ENCODE peak calls at places on chromosomes 2 and 18, in four cellular contexts. One of them, this sample, is unnamed.
A peak's percentile ranks its signal among the peaks of the same experiment; 100 is the strongest.

GRCh38 chr18:26460449-26461091 is 87.8 kb downstream of the KCTD1 start:
- DNase-seq in RWPE1: peak; percentile 72
- DNase-seq in brain microvascular endothelial cell: peak; percentile 84
- DNase-seq in HFFc6: peak; percentile 17
- DNase-seq in this sample: no peak

GRCh38 chr18:77733292-77733903 is 483.8 kb downstream of the GALR1 start:
- DNase-seq in RWPE1: no peak
- DNase-seq in HFFc6: no peak
- DNase-seq in brain microvascular endothelial cell: no peak
- DNase-seq in this sample: no peak

GRCh38 chr18:13580351-13580750 is 146.0 kb downstream of the FAM210A start:
- DNase-seq in brain microvascular endothelial cell: no peak
- DNase-seq in RWPE1: no peak
- DNase-seq in HFFc6: no peak
- DNase-seq in this sample: no peak

GRCh38 chr2:168194784-168195522 is 52.4 kb downstream of the STK39 start:
- DNase-seq in brain microvascular endothelial cell: no peak
- DNase-seq in HFFc6: peak; percentile 25
- DNase-seq in RWPE1: no peak
- DNase-seq in this sample: no peak

GRCh38 chr18:50748243-50749229 is 71.3 kb downstream of the MRO start:
- DNase-seq in RWPE1: no peak
- DNase-seq in brain microvascular endothelial cell: no peak
- DNase-seq in HFFc6: no peak
- DNase-seq in this sample: no peak

GRCh38 chr2:9112079-9112721 is 94.4 kb upstream of the ASAP2 start:
- DNase-seq in brain microvascular endothelial cell: peak; percentile 93
- DNase-seq in RWPE1: peak; percentile 88
- DNase-seq in HFFc6: peak; percentile 89
- DNase-seq in this sample: peak; percentile 68

GRCh38 chr2:49251766-49252165 is 97.5 kb upstream of the FSHR start:
- DNase-seq in HFFc6: no peak
- DNase-seq in brain microvascular endothelial cell: peak; percentile 2
- DNase-seq in RWPE1: no peak
- DNase-seq in this sample: no peak

GRCh38 chr2:3422161-3422767 is 42.8 kb downstream of the TRAPPC12 start:
- DNase-seq in HFFc6: no peak
- DNase-seq in brain microvascular endothelial cell: no peak
- DNase-seq in RWPE1: no peak
- DNase-seq in this sample: no peak

GRCh38 chr2:100423631-100424030 is 6.2 kb upstream of the CHST10 start:
- DNase-seq in brain microvascular endothelial cell: no peak
- DNase-seq in HFFc6: peak; percentile 14
- DNase-seq in RWPE1: no peak
- DNase-seq in this sample: no peak

GRCh38 chr2:9753276-9753600 is 90.0 kb upstream of the TAF1B start:
- DNase-seq in RWPE1: peak; percentile 88
- DNase-seq in brain microvascular endothelial cell: peak; percentile 95
- DNase-seq in HFFc6: peak; percentile 96
- DNase-seq in this sample: peak; percentile 57

GRCh38 chr2:120344991-120345975 is 653 bp upstream of the INHBB start:
- DNase-seq in HFFc6: no peak
- DNase-seq in RWPE1: no peak
- DNase-seq in brain microvascular endothelial cell: no peak
- DNase-seq in this sample: no peak

GRCh38 chr2:42047488-42048317 is at the start of gene PKDCC:
- DNase-seq in HFFc6: no peak
- DNase-seq in brain microvascular endothelial cell: no peak
- DNase-seq in RWPE1: peak; percentile 61
- DNase-seq in this sample: peak; percentile 54

GRCh38 chr2:236021497-236022057 is 146.6 kb downstream of the GBX2 start:
- DNase-seq in RWPE1: no peak
- DNase-seq in brain microvascular endothelial cell: no peak
- DNase-seq in HFFc6: no peak
- DNase-seq in this sample: peak; percentile 18

GRCh38 chr2:125471963-125472362 is 1184.0 kb upstream of the GYPC start:
- DNase-seq in brain microvascular endothelial cell: peak; percentile 2
- DNase-seq in RWPE1: peak; percentile 18
- DNase-seq in HFFc6: no peak
- DNase-seq in this sample: no peak
- TF ChIP-seq CTCF in brain microvascular endothelial cell: peak; percentile 30
- TF ChIP-seq CTCF in RWPE1: peak; percentile 54
- TF ChIP-seq CTCF in HFFc6: peak; percentile 10
- TF ChIP-seq CTCF in this sample: peak; percentile 13

DNA sequence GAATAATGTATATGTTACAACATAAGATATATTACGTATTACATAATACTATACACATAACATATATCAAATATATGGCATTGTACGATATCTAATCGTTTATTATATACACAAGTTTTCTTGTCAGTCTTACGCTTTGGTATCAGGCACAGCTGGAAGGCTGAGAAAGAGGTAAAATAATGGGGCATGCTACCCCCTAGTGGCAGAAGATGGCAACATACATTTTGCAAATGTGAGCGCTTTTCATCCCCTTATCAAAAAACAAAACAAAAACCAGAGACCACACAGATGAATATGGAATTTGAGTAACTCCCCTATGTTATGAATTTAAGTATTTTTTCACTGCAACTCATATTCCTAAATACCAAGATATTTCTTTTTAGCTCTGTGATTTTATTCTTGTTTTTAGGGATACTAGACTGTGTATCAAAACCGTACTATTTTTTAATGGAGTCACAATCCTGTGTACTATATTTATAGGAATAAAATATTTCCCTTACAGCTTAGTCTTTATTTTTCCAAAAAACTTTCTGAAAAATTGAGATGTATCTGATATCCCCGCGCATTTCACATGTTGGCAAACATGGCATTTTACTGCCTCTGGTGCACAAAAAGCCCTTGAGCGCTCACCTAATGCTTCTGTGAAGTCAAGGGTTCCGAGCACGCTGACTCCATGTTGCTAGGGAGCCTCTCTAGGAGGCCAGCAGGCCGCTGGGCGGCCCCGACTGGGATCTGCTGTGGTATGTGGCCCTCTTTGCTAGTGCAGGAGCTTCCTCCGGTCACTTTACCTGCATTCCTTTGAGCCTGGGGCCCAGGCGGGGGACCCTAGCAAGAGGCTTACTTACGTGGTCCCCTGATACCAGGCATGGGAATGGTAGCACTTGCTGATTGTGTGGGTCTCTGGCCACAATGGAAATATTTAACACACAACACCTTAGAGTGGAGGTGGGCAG is 62.5 kb downstream of the SLC4A3 start:
- DNase-seq in HFFc6: peak; percentile 66
- DNase-seq in RWPE1: peak; percentile 58
- DNase-seq in brain microvascular endothelial cell: peak; percentile 76
- DNase-seq in this sample: no peak
- TF ChIP-seq CTCF in HFFc6: peak; percentile 97
- TF ChIP-seq CTCF in RWPE1: peak; percentile 82
- TF ChIP-seq CTCF in brain microvascular endothelial cell: peak; percentile 83
- TF ChIP-seq CTCF in this sample: peak; percentile 80

GRCh38 chr18:24878289-24878688 is 417.9 kb downstream of the HRH4 start:
- DNase-seq in RWPE1: no peak
- DNase-seq in HFFc6: peak; percentile 46
- DNase-seq in brain microvascular endothelial cell: peak; percentile 51
- DNase-seq in this sample: peak; percentile 45
- TF ChIP-seq CTCF in RWPE1: peak; percentile 7
- TF ChIP-seq CTCF in HFFc6: peak; percentile 72
- TF ChIP-seq CTCF in brain microvascular endothelial cell: peak; percentile 44
- TF ChIP-seq CTCF in this sample: peak; percentile 57

GRCh38 chr2:47531378-47532042 is 128.6 kb downstream of the MSH2 start:
- DNase-seq in brain microvascular endothelial cell: no peak
- DNase-seq in RWPE1: no peak
- DNase-seq in HFFc6: no peak
- DNase-seq in this sample: no peak
- TF ChIP-seq CTCF in brain microvascular endothelial cell: no peak
- TF ChIP-seq CTCF in RWPE1: no peak
- TF ChIP-seq CTCF in HFFc6: no peak
- TF ChIP-seq CTCF in this sample: no peak

GRCh38 chr2:55052087-55053061 is 2.1 kb upstream of the RTN4 start:
- DNase-seq in brain microvascular endothelial cell: no peak
- DNase-seq in RWPE1: no peak
- DNase-seq in HFFc6: no peak
- DNase-seq in this sample: no peak
- TF ChIP-seq CTCF in brain microvascular endothelial cell: no peak
- TF ChIP-seq CTCF in RWPE1: no peak
- TF ChIP-seq CTCF in HFFc6: no peak
- TF ChIP-seq CTCF in this sample: no peak

GRCh38 chr2:181123798-181124217 is 143.4 kb downstream of the UBE2E3 start:
- DNase-seq in RWPE1: no peak
- DNase-seq in brain microvascular endothelial cell: peak; percentile 88
- DNase-seq in HFFc6: no peak
- DNase-seq in this sample: no peak

GRCh38 chr2:181117176-181117925 is 136.9 kb downstream of the UBE2E3 start:
- DNase-seq in RWPE1: no peak
- DNase-seq in brain microvascular endothelial cell: no peak
- DNase-seq in HFFc6: no peak
- DNase-seq in this sample: no peak

GRCh38 chr2:181122601-181123000 is 142.2 kb downstream of the UBE2E3 start:
- DNase-seq in HFFc6: no peak
- DNase-seq in RWPE1: no peak
- DNase-seq in brain microvascular endothelial cell: no peak
- DNase-seq in this sample: no peak

GRCh38 chr2:181124499-181124898 is 144.1 kb downstream of the UBE2E3 start:
- DNase-seq in brain microvascular endothelial cell: peak; percentile 80
- DNase-seq in RWPE1: no peak
- DNase-seq in HFFc6: no peak
- DNase-seq in this sample: no peak

GRCh38 chr2:181120625-181121024 is 140.2 kb downstream of the UBE2E3 start:
- DNase-seq in brain microvascular endothelial cell: no peak
- DNase-seq in HFFc6: no peak
- DNase-seq in RWPE1: no peak
- DNase-seq in this sample: no peak
- TF ChIP-seq CTCF in brain microvascular endothelial cell: no peak
- TF ChIP-seq CTCF in HFFc6: no peak
- TF ChIP-seq CTCF in RWPE1: no peak
- TF ChIP-seq CTCF in this sample: no peak

DNA sequence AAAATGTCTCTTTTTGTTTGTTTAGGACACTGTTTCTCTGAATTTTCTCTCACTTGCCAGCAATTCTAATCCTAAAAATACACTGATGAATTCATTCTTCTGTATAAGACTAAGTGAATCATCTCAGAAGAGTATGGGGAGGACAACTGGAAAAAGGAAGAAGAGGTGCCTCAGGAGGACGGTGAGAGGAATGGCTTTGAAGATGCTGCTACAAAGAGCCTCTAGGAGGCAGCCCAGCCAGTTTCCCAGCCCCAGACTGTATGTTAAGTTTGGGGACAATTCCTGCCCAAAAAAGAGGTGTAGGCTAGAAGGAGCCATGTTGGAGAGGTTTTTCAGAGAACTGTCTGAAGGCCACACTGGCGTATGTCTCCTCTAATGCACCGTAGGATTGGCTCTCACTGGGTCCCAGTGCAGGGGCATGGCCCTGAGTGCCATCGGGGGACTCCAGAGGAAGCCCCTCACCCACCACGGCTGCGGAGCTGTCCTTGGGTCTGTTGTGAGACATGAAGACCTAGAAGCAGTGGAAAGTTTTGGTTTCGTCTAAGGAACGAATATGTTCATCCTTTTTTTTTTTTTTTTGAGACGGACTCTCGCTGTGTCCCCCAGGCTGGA is 3.1 kb upstream of the SDC1 start:
- DNase-seq in HFFc6: no peak
- DNase-seq in RWPE1: no peak
- DNase-seq in brain microvascular endothelial cell: no peak
- DNase-seq in this sample: no peak
- TF ChIP-seq CTCF in HFFc6: peak; percentile 21
- TF ChIP-seq CTCF in RWPE1: no peak
- TF ChIP-seq CTCF in brain microvascular endothelial cell: peak; percentile 6
- TF ChIP-seq CTCF in this sample: no peak

GRCh38 chr2:137886432-137886831 is 77.8 kb upstream of the HNMT start:
- DNase-seq in brain microvascular endothelial cell: no peak
- DNase-seq in RWPE1: peak; percentile 8
- DNase-seq in HFFc6: no peak
- DNase-seq in this sample: no peak
- TF ChIP-seq CTCF in brain microvascular endothelial cell: no peak
- TF ChIP-seq CTCF in RWPE1: no peak
- TF ChIP-seq CTCF in HFFc6: no peak
- TF ChIP-seq CTCF in this sample: no peak

GRCh38 chr2:31522742-31523141 is 58.0 kb downstream of the SRD5A2 start:
- DNase-seq in brain microvascular endothelial cell: no peak
- DNase-seq in RWPE1: no peak
- DNase-seq in HFFc6: no peak
- DNase-seq in this sample: no peak
- TF ChIP-seq CTCF in brain microvascular endothelial cell: no peak
- TF ChIP-seq CTCF in RWPE1: no peak
- TF ChIP-seq CTCF in HFFc6: no peak
- TF ChIP-seq CTCF in this sample: no peak

This sample was measured in AG09319.